ENCODE peak calls at places on chromosomes 1 and 21, in four cellular contexts. One of them, this sample, is unnamed.

GRCh38 chr1:32142446-32143301 is 34.8 kb downstream of the KPNA6 start:
- DNase-seq in 8988T: no peak
- DNase-seq in lung microvascular endothelial cell: peak
- DNase-seq in GM03348: peak
- DNase-seq in this sample: peak

GRCh38 chr1:152565115-152565514 is 1.5 kb downstream of the LCE3E start:
- DNase-seq in GM03348: peak
- DNase-seq in lung microvascular endothelial cell: no peak
- DNase-seq in 8988T: no peak
- DNase-seq in this sample: no peak

GRCh38 chr1:230807029-230807428 is 59.8 kb downstream of the CAPN9 start:
- DNase-seq in GM03348: no peak
- DNase-seq in 8988T: no peak
- DNase-seq in lung microvascular endothelial cell: no peak
- DNase-seq in this sample: no peak

GRCh38 chr1:94335950-94336349 is 82.2 kb upstream of the ABCD3 start:
- DNase-seq in lung microvascular endothelial cell: peak
- DNase-seq in GM03348: peak
- DNase-seq in 8988T: no peak
- DNase-seq in this sample: peak

GRCh38 chr1:21270086-21270689 is 20.1 kb downstream of the ECE1 start:
- DNase-seq in 8988T: peak
- DNase-seq in lung microvascular endothelial cell: peak
- DNase-seq in GM03348: peak
- DNase-seq in this sample: peak

GRCh38 chr1:230321341-230321740 is 104.8 kb downstream of the PGBD5 start:
- DNase-seq in lung microvascular endothelial cell: no peak
- DNase-seq in 8988T: no peak
- DNase-seq in GM03348: no peak
- DNase-seq in this sample: no peak

GRCh38 chr1:182392045-182393028 is 747 bp upstream of the GLUL start:
- DNase-seq in lung microvascular endothelial cell: peak
- DNase-seq in 8988T: no peak
- DNase-seq in GM03348: peak
- DNase-seq in this sample: no peak

GRCh38 chr21:34614443-34614692 is 545 bp downstream of the RCAN1 start:
- DNase-seq in 8988T: no peak
- DNase-seq in GM03348: no peak
- DNase-seq in lung microvascular endothelial cell: no peak
- DNase-seq in this sample: no peak

GRCh38 chr1:4634156-4634792 is 20.1 kb upstream of the AJAP1 start:
- DNase-seq in GM03348: no peak
- DNase-seq in lung microvascular endothelial cell: no peak
- DNase-seq in 8988T: no peak
- DNase-seq in this sample: no peak

GRCh38 chr21:17745086-17745485 is 74.1 kb downstream of the C21orf91 start:
- DNase-seq in 8988T: no peak
- DNase-seq in GM03348: no peak
- DNase-seq in lung microvascular endothelial cell: no peak
- DNase-seq in this sample: no peak

GRCh38 chr1:211610779-211611556 is 32.0 kb upstream of the SLC30A1 start:
- DNase-seq in lung microvascular endothelial cell: peak
- DNase-seq in 8988T: no peak
- DNase-seq in GM03348: peak
- DNase-seq in this sample: no peak

GRCh38 chr1:31201871-31202270 is 37.8 kb downstream of the NKAIN1 start:
- DNase-seq in GM03348: no peak
- DNase-seq in 8988T: no peak
- DNase-seq in lung microvascular endothelial cell: no peak
- DNase-seq in this sample: no peak

GRCh38 chr1:34711936-34712688 is 42.7 kb upstream of the GJB5 start:
- DNase-seq in 8988T: no peak
- DNase-seq in lung microvascular endothelial cell: no peak
- DNase-seq in GM03348: no peak
- DNase-seq in this sample: no peak

GRCh38 chr1:59298710-59299346 is 1.9 kb downstream of the FGGY start:
- DNase-seq in lung microvascular endothelial cell: no peak
- DNase-seq in 8988T: no peak
- DNase-seq in GM03348: no peak
- DNase-seq in this sample: no peak

GRCh38 chr1:199914546-199914945 is 113.0 kb upstream of the NR5A2 start:
- DNase-seq in 8988T: no peak
- DNase-seq in GM03348: no peak
- DNase-seq in lung microvascular endothelial cell: no peak
- DNase-seq in this sample: no peak

GRCh38 chr1:54743416-54743815 is 20.9 kb downstream of the PARS2 start:
- DNase-seq in lung microvascular endothelial cell: no peak
- DNase-seq in 8988T: no peak
- DNase-seq in GM03348: no peak
- DNase-seq in this sample: no peak

GRCh38 chr1:234978397-234979291 is 150.0 kb downstream of the TOMM20 start:
- DNase-seq in GM03348: no peak
- DNase-seq in 8988T: no peak
- DNase-seq in lung microvascular endothelial cell: peak
- DNase-seq in this sample: peak

GRCh38 chr1:231931846-231932454 is 305.4 kb downstream of the DISC1 start:
- DNase-seq in lung microvascular endothelial cell: no peak
- DNase-seq in GM03348: no peak
- DNase-seq in 8988T: no peak
- DNase-seq in this sample: peak

GRCh38 chr1:177996957-177997356 is 27.1 kb upstream of the SEC16B start:
- DNase-seq in lung microvascular endothelial cell: no peak
- DNase-seq in 8988T: no peak
- DNase-seq in GM03348: no peak
- DNase-seq in this sample: no peak

GRCh38 chr1:45205910-45206721 is at the start of gene ZSWIM5:
- DNase-seq in lung microvascular endothelial cell: peak
- DNase-seq in GM03348: peak
- DNase-seq in 8988T: peak
- DNase-seq in this sample: peak

GRCh38 chr1:210053126-210053525 is 115.1 kb downstream of the SYT14 start:
- DNase-seq in 8988T: no peak
- DNase-seq in GM03348: no peak
- DNase-seq in lung microvascular endothelial cell: no peak
- DNase-seq in this sample: no peak

GRCh38 chr1:62601412-62601971 is 4.2 kb downstream of the ANGPTL3 start:
- DNase-seq in GM03348: no peak
- DNase-seq in 8988T: no peak
- DNase-seq in lung microvascular endothelial cell: no peak
- DNase-seq in this sample: no peak

GRCh38 chr1:116665001-116665400 is 2.5 kb downstream of the IGSF3 start:
- DNase-seq in 8988T: no peak
- DNase-seq in lung microvascular endothelial cell: no peak
- DNase-seq in GM03348: no peak
- DNase-seq in this sample: no peak

GRCh38 chr1:59062743-59063142 is 234.2 kb upstream of the FGGY start:
- DNase-seq in 8988T: no peak
- DNase-seq in GM03348: no peak
- DNase-seq in lung microvascular endothelial cell: peak
- DNase-seq in this sample: peak

GRCh38 chr1:154497026-154497806 is 4.8 kb upstream of the TDRD10 start:
- DNase-seq in GM03348: no peak
- DNase-seq in lung microvascular endothelial cell: peak
- DNase-seq in 8988T: no peak
- DNase-seq in this sample: no peak

GRCh38 chr1:180571832-180572636 is 13.3 kb downstream of the OVAAL start:
- DNase-seq in 8988T: no peak
- DNase-seq in lung microvascular endothelial cell: no peak
- DNase-seq in GM03348: no peak
- DNase-seq in this sample: no peak

GRCh38 chr21:27561116-27561515 is 594.2 kb upstream of the ADAMTS5 start:
- DNase-seq in GM03348: no peak
- DNase-seq in 8988T: no peak
- DNase-seq in lung microvascular endothelial cell: no peak
- DNase-seq in this sample: no peak

GRCh38 chr1:90452491-90452890 is 264.6 kb downstream of the BARHL2 start:
- DNase-seq in GM03348: no peak
- DNase-seq in lung microvascular endothelial cell: no peak
- DNase-seq in 8988T: no peak
- DNase-seq in this sample: no peak

GRCh38 chr21:38140192-38140905 is 116.4 kb upstream of the KCNJ15 start:
- DNase-seq in GM03348: peak
- DNase-seq in 8988T: no peak
- DNase-seq in lung microvascular endothelial cell: no peak
- DNase-seq in this sample: peak

GRCh38 chr1:178020968-178021640 is 51.2 kb upstream of the SEC16B start:
- DNase-seq in 8988T: no peak
- DNase-seq in lung microvascular endothelial cell: no peak
- DNase-seq in GM03348: no peak
- DNase-seq in this sample: no peak

GRCh38 chr1:2258996-2259395 is 30.9 kb downstream of the SKI start:
- DNase-seq in 8988T: no peak
- DNase-seq in lung microvascular endothelial cell: no peak
- DNase-seq in GM03348: no peak
- DNase-seq in this sample: no peak

GRCh38 chr1:209747580-209748262 is 8.1 kb upstream of the TRAF3IP3 start:
- DNase-seq in GM03348: peak
- DNase-seq in 8988T: peak
- DNase-seq in lung microvascular endothelial cell: peak
- DNase-seq in this sample: peak

GRCh38 chr1:90362163-90362562 is 354.9 kb downstream of the BARHL2 start:
- DNase-seq in lung microvascular endothelial cell: no peak
- DNase-seq in GM03348: no peak
- DNase-seq in 8988T: no peak
- DNase-seq in this sample: no peak

GRCh38 chr1:67646145-67647035 is 38.6 kb upstream of the GADD45A start:
- DNase-seq in 8988T: no peak
- DNase-seq in GM03348: no peak
- DNase-seq in lung microvascular endothelial cell: no peak
- DNase-seq in this sample: no peak